ENCODE peak calls at places on chromosomes 12 and 14, in six cellular contexts. G, Z, S, I, H and B are unnamed samples.
A peak's percentile ranks its signal among the peaks of the same experiment; 100 is the strongest.

GRCh38 chr12:121248611-121249010 is 38.7 kb downstream of the P2RX4 start:
- DNase-seq in I (no peak), S (no peak), H (no peak), Z (no peak), G (no peak), B (no peak)

GRCh38 chr14:63295991-63296630 is 22.6 kb downstream of the GPHB5 start:
- DNase-seq in Z (no peak), G (no peak), I (no peak), S (no peak), H (no peak), B (no peak)

GRCh38 chr14:51333901-51334432 is 93.9 kb downstream of the TMX1 start:
- DNase-seq in G (no peak), H (peak; percentile 70), I (no peak), S (no peak), Z (no peak), B (no peak)

GRCh38 chr12:26648584-26648983 is 184.4 kb downstream of the ITPR2 start:
- DNase-seq in Z (no peak), G (no peak), S (peak; percentile 56), H (no peak), I (no peak), B (no peak)

GRCh38 chr14:106013879-106014376 is 487.5 kb downstream of the TMEM121 start:
- DNase-seq in G (no peak), S (no peak), I (no peak), H (no peak), Z (no peak), B (no peak)

GRCh38 chr14:105315941-105316562 is 1.5 kb downstream of the PACS2 start:
- DNase-seq in I (no peak), G (no peak), H (no peak), S (no peak), Z (no peak), B (peak; percentile 36)

GRCh38 chr12:27616356-27617150 is 79.7 kb upstream of the REP15 start:
- DNase-seq in Z (no peak), I (no peak), G (no peak), H (no peak), S (no peak), B (no peak)

GRCh38 chr12:122880668-122881067 is 15.3 kb downstream of the VPS37B start:
- DNase-seq in H (no peak), G (peak; percentile 29), S (peak; percentile 74), Z (no peak), I (no peak), B (no peak)

GRCh38 chr14:26394114-26394855 is 203.5 kb downstream of the NOVA1 start:
- DNase-seq in H (no peak), I (no peak), Z (no peak), S (no peak), G (no peak), B (no peak)

GRCh38 chr14:24734917-24735500 is 101.0 kb upstream of the GZMB start:
- DNase-seq in G (no peak), Z (no peak), H (no peak), S (peak; percentile 61), I (peak; percentile 8), B (no peak)

GRCh38 chr14:25349269-25349668 is 299.3 kb upstream of the STXBP6 start:
- DNase-seq in G (no peak), H (no peak), Z (no peak), I (no peak), S (no peak), B (peak; percentile 22)

GRCh38 chr12:108515916-108516315 is 839 bp downstream of the FICD start:
- DNase-seq in H (no peak), Z (no peak), I (no peak), G (no peak), S (peak; percentile 26), B (no peak)

GRCh38 chr12:57845478-57846284 is 848 bp downstream of the CTDSP2 start:
- DNase-seq in S (peak; percentile 63), H (peak; percentile 84), Z (peak; percentile 81), G (peak; percentile 71), I (peak; percentile 66), B (peak; percentile 71)

GRCh38 chr14:92670967-92671366 is 77.5 kb downstream of the LGMN start:
- DNase-seq in H (no peak), S (no peak), I (no peak), Z (no peak), G (no peak), B (no peak)

GRCh38 chr12:110270125-110270962 is 10.7 kb upstream of the ATP2A2 start:
- DNase-seq in S (peak; percentile 82), G (peak; percentile 72), H (peak; percentile 87), I (peak; percentile 87), Z (no peak), B (peak; percentile 41)

GRCh38 chr14:54722791-54723432 is 156.0 kb downstream of the SAMD4A start:
- DNase-seq in G (no peak), Z (no peak), H (no peak), S (peak; percentile 59), I (no peak), B (no peak)

GRCh38 chr14:60981626-60982455 is 796 bp downstream of the SLC38A6 start:
- DNase-seq in I (no peak), H (no peak), Z (no peak), G (no peak), S (peak; percentile 62), B (no peak)

GRCh38 chr14:60184597-60185555 is 19.7 kb upstream of the DHRS7 start:
- DNase-seq in S (no peak), Z (no peak), G (no peak), I (no peak), H (no peak), B (no peak)

GRCh38 chr14:20866963-20867362 is 24.2 kb upstream of the RNASE3 start:
- DNase-seq in Z (no peak), S (peak; percentile 27), G (no peak), I (no peak), H (no peak), B (no peak)

GRCh38 chr12:131831021-131831571 is 2.9 kb downstream of the MMP17 start:
- DNase-seq in I (no peak), S (peak; percentile 63), Z (no peak), H (peak; percentile 66), G (no peak), B (peak; percentile 66)

GRCh38 chr14:89418452-89418851 is 1.4 kb upstream of the FOXN3 start:
- DNase-seq in I (no peak), S (no peak), H (peak; percentile 59), Z (no peak), G (peak; percentile 32), B (no peak)

GRCh38 chr14:89416002-89416995 is 734 bp downstream of the FOXN3 start:
- DNase-seq in G (peak; percentile 98), I (peak; percentile 98), Z (peak; percentile 97), S (peak; percentile 98), H (peak; percentile 99), B (peak; percentile 97)

GRCh38 chr14:89418976-89419375 is 1.9 kb upstream of the FOXN3 start:
- DNase-seq in S (no peak), H (peak; percentile 49), G (no peak), Z (no peak), I (no peak), B (no peak)

GRCh38 chr14:89417111-89417468 is at the start of gene FOXN3:
- DNase-seq in H (peak; percentile 97), I (peak; percentile 93), Z (peak; percentile 86), S (peak; percentile 87), G (peak; percentile 92), B (peak; percentile 91)

DNA sequence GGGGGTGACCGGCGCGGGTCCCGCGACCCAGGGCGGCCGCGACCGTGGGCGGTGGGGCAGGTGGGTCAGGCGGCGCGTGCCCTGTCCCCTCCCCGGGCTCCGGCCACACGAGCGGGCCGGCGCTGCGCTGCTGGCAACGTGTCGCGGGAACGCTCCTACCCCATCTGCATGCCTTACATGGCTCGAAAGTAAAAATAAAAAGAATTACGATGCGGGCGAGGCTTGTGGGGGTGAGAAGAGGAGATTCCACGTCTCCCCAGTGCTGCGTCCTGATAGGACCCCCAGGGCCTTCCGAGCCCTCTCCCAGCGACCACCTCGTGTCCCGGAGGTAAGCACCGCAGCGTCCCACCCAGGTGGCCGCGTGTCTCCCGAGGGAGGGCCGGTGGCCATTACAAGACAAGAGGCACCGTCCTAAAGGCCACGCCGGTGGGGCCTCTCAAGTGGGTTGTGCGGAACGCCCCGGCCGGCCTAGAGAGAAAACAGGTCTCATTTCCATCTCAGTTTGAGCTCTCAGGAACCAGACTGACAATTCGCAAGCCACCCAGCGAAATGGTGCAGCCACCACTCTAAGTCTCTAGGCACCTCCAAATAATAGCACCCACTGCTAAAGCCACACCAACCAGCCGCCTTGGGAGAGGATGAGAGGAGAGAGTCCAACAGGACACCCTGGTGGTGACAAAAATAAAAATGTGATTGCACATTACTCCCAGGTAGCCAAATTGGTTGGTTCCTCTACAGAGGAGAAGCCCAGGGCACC is 614 bp upstream of the FOXN3 start:
- DNase-seq in Z (no peak), S (peak; percentile 77), G (peak; percentile 65), I (peak; percentile 73), H (peak; percentile 81), B (peak; percentile 72)
- TF ChIP-seq POLR2A in Z (no peak), S (no peak), G (no peak), I (no peak), H (no peak), B (no peak)

DNA sequence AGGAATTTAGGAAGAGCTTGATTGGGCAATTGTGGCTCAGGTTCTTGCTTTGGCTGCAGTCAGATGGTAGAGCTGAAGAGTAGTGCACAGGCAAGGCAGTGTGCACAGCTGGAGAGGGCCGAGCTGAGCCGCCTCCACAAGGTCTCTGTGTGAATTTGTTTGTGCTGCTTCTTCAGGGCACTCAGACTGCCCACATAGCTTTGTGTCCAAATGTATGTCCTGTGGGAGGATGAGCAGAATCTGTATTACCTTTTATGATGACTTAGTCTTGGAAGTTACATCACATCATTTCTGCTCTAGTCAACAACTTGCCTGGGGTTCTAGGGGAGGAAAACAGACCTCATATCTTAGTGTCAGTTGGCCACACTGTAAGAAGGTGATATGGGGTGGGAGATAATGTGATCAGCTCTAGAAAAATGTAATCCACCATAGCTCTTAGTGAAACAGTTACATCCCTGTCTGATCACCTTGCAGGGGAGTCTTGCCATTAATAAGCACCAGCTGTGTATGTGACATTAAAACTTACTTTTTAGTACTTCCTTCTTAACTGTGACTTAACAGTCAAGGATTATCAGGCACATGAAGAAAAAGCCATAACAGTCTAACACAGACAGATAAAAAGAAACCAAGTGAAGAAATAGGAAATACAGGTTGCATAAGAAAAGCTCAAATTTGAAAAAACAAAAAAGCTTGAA is 53.4 kb downstream of the RCOR1 start:
- DNase-seq in Z (no peak), H (no peak), G (no peak), S (no peak), I (no peak), B (no peak)
- TF ChIP-seq POLR2A in Z (no peak), H (no peak), G (no peak), S (no peak), I (no peak), B (no peak)

GRCh38 chr12:94262228-94263010 is 114.0 kb downstream of the PLXNC1 start:
- DNase-seq in G (peak; percentile 94), S (peak; percentile 38), H (peak; percentile 95), Z (peak; percentile 76), I (peak; percentile 58), B (peak; percentile 95)
- TF ChIP-seq POLR2A in G (peak; percentile 18), S (no peak), H (no peak), Z (no peak), I (peak; percentile 14), B (peak; percentile 41)

GRCh38 chr12:466762-467161 is 7.0 kb downstream of the B4GALNT3 start:
- DNase-seq in S (no peak), H (no peak), G (no peak), I (no peak), Z (no peak), B (no peak)

GRCh38 chr12:467591-467990 is 7.9 kb downstream of the B4GALNT3 start:
- DNase-seq in G (no peak), H (no peak), Z (no peak), S (no peak), I (no peak), B (no peak)

GRCh38 chr12:464484-465267 is 4.9 kb downstream of the B4GALNT3 start:
- DNase-seq in I (peak; percentile 3), G (no peak), S (no peak), H (no peak), Z (no peak), B (no peak)

GRCh38 chr12:468671-469389 is 9.1 kb downstream of the B4GALNT3 start:
- DNase-seq in G (no peak), S (no peak), I (no peak), H (no peak), Z (no peak), B (no peak)

GRCh38 chr12:466039-466438 is 6.3 kb downstream of the B4GALNT3 start:
- DNase-seq in H (no peak), I (no peak), S (no peak), Z (no peak), G (no peak), B (no peak)
- TF ChIP-seq POLR2A in H (no peak), I (no peak), S (no peak), Z (no peak), G (no peak), B (no peak)